ENCODE peak calls at places on chromosome 17, in six cellular contexts. One of them, this sample, is unnamed.

GRCh38 chr17:76009969-76010661 is 9.5 kb downstream of the CDK3 start:
- DNase-seq in ascending aorta: no peak
- DNase-seq in PC-3: peak
- DNase-seq in prostate gland: no peak
- DNase-seq in fibroblast of mammary gland: no peak
- DNase-seq in adipocyte: no peak
- DNase-seq in this sample: no peak

GRCh38 chr17:64130559-64131001 is 636 bp upstream of the ERN1 start:
- DNase-seq in ascending aorta: peak
- DNase-seq in PC-3: peak
- DNase-seq in prostate gland: no peak
- DNase-seq in fibroblast of mammary gland: peak
- DNase-seq in adipocyte: peak
- DNase-seq in this sample: no peak

GRCh38 chr17:28282596-28282995 is 36.4 kb upstream of the TMEM97 start:
- DNase-seq in ascending aorta: no peak
- DNase-seq in PC-3: peak
- DNase-seq in prostate gland: no peak
- DNase-seq in fibroblast of mammary gland: peak
- DNase-seq in adipocyte: peak
- DNase-seq in this sample: peak

GRCh38 chr17:58875261-58875660 is 119.6 kb downstream of the PPM1E start:
- DNase-seq in ascending aorta: no peak
- DNase-seq in PC-3: no peak
- DNase-seq in prostate gland: no peak
- DNase-seq in fibroblast of mammary gland: no peak
- DNase-seq in adipocyte: no peak
- DNase-seq in this sample: no peak

GRCh38 chr17:3433741-3434140 is at the start of gene OR1E2:
- DNase-seq in ascending aorta: no peak
- DNase-seq in PC-3: no peak
- DNase-seq in prostate gland: no peak
- DNase-seq in fibroblast of mammary gland: no peak
- DNase-seq in adipocyte: no peak
- DNase-seq in this sample: no peak

GRCh38 chr17:56350592-56350991 is 197.3 kb downstream of the ANKFN1 start:
- DNase-seq in ascending aorta: no peak
- DNase-seq in PC-3: no peak
- DNase-seq in prostate gland: no peak
- DNase-seq in fibroblast of mammary gland: no peak
- DNase-seq in adipocyte: no peak
- DNase-seq in this sample: no peak

GRCh38 chr17:74738051-74738996 is 1.3 kb downstream of the RAB37 start:
- DNase-seq in ascending aorta: no peak
- DNase-seq in PC-3: peak
- DNase-seq in prostate gland: no peak
- DNase-seq in fibroblast of mammary gland: no peak
- DNase-seq in adipocyte: no peak
- DNase-seq in this sample: no peak

GRCh38 chr17:44628234-44629188 is 27.8 kb upstream of the MEIOC start:
- DNase-seq in ascending aorta: no peak
- DNase-seq in PC-3: no peak
- DNase-seq in prostate gland: no peak
- DNase-seq in fibroblast of mammary gland: no peak
- DNase-seq in adipocyte: no peak
- DNase-seq in this sample: no peak

GRCh38 chr17:3892095-3892998 is 506 bp downstream of the CAMKK1 start:
- DNase-seq in ascending aorta: peak
- DNase-seq in PC-3: peak
- DNase-seq in prostate gland: peak
- DNase-seq in fibroblast of mammary gland: peak
- DNase-seq in adipocyte: peak
- DNase-seq in this sample: peak

GRCh38 chr17:40092581-40092980 is 7.8 kb downstream of the NR1D1 start:
- DNase-seq in ascending aorta: no peak
- DNase-seq in PC-3: no peak
- DNase-seq in prostate gland: no peak
- DNase-seq in fibroblast of mammary gland: peak
- DNase-seq in adipocyte: no peak
- DNase-seq in this sample: peak

GRCh38 chr17:19978206-19978802 is 676 bp upstream of the AKAP10 start:
- DNase-seq in ascending aorta: no peak
- DNase-seq in PC-3: no peak
- DNase-seq in prostate gland: peak
- DNase-seq in fibroblast of mammary gland: peak
- DNase-seq in adipocyte: no peak
- DNase-seq in this sample: no peak

GRCh38 chr17:7745748-7746470 is 28.4 kb downstream of the DNAH2 start:
- DNase-seq in ascending aorta: no peak
- DNase-seq in PC-3: peak
- DNase-seq in prostate gland: no peak
- DNase-seq in fibroblast of mammary gland: peak
- DNase-seq in adipocyte: peak
- DNase-seq in this sample: peak

GRCh38 chr17:47915667-47916242 is 19.7 kb downstream of the SP2 start:
- DNase-seq in ascending aorta: no peak
- DNase-seq in PC-3: no peak
- DNase-seq in prostate gland: peak
- DNase-seq in fibroblast of mammary gland: no peak
- DNase-seq in adipocyte: no peak
- DNase-seq in this sample: no peak

GRCh38 chr17:45129940-45130639 is 2.2 kb downstream of the PLCD3 start:
- DNase-seq in ascending aorta: no peak
- DNase-seq in PC-3: peak
- DNase-seq in prostate gland: no peak
- DNase-seq in fibroblast of mammary gland: no peak
- DNase-seq in adipocyte: peak
- DNase-seq in this sample: no peak

GRCh38 chr17:17557796-17558195 is 33.7 kb downstream of the PEMT start:
- DNase-seq in ascending aorta: no peak
- DNase-seq in PC-3: no peak
- DNase-seq in prostate gland: no peak
- DNase-seq in fibroblast of mammary gland: no peak
- DNase-seq in adipocyte: no peak
- DNase-seq in this sample: no peak

GRCh38 chr17:10058924-10059683 is 139.3 kb downstream of the GAS7 start:
- DNase-seq in ascending aorta: no peak
- DNase-seq in PC-3: no peak
- DNase-seq in prostate gland: no peak
- DNase-seq in fibroblast of mammary gland: peak
- DNase-seq in adipocyte: no peak
- DNase-seq in this sample: no peak

GRCh38 chr17:16086957-16087356 is 87.3 kb downstream of the TTC19 start:
- DNase-seq in ascending aorta: no peak
- DNase-seq in PC-3: no peak
- DNase-seq in prostate gland: no peak
- DNase-seq in fibroblast of mammary gland: no peak
- DNase-seq in adipocyte: no peak
- DNase-seq in this sample: no peak

GRCh38 chr17:62898239-62898864 is 67.7 kb upstream of the TANC2 start:
- DNase-seq in ascending aorta: no peak
- DNase-seq in PC-3: no peak
- DNase-seq in prostate gland: no peak
- DNase-seq in fibroblast of mammary gland: peak
- DNase-seq in adipocyte: peak
- DNase-seq in this sample: no peak

GRCh38 chr17:64095144-64095882 is 34.6 kb downstream of the ERN1 start:
- DNase-seq in ascending aorta: no peak
- DNase-seq in PC-3: peak
- DNase-seq in prostate gland: no peak
- DNase-seq in fibroblast of mammary gland: no peak
- DNase-seq in adipocyte: no peak
- DNase-seq in this sample: no peak

GRCh38 chr17:28712037-28712704 is 483 bp upstream of the PROCA1 start:
- DNase-seq in ascending aorta: peak
- DNase-seq in PC-3: no peak
- DNase-seq in prostate gland: no peak
- DNase-seq in fibroblast of mammary gland: no peak
- DNase-seq in adipocyte: no peak
- DNase-seq in this sample: no peak

GRCh38 chr17:28295677-28296578 is 23.1 kb upstream of the TMEM97 start:
- DNase-seq in ascending aorta: no peak
- DNase-seq in PC-3: no peak
- DNase-seq in prostate gland: no peak
- DNase-seq in fibroblast of mammary gland: no peak
- DNase-seq in adipocyte: no peak
- DNase-seq in this sample: no peak

GRCh38 chr17:21081967-21082366 is 39.2 kb upstream of the USP22 start:
- DNase-seq in ascending aorta: no peak
- DNase-seq in PC-3: peak
- DNase-seq in prostate gland: no peak
- DNase-seq in fibroblast of mammary gland: no peak
- DNase-seq in adipocyte: no peak
- DNase-seq in this sample: no peak

GRCh38 chr17:35368086-35368824 is 5.2 kb downstream of the SLFN11 start:
- DNase-seq in ascending aorta: no peak
- DNase-seq in PC-3: no peak
- DNase-seq in prostate gland: no peak
- DNase-seq in fibroblast of mammary gland: peak
- DNase-seq in adipocyte: no peak
- DNase-seq in this sample: no peak

GRCh38 chr17:10556301-10557005 is 7.0 kb upstream of the MYH2 start:
- DNase-seq in ascending aorta: no peak
- DNase-seq in PC-3: no peak
- DNase-seq in prostate gland: no peak
- DNase-seq in fibroblast of mammary gland: peak
- DNase-seq in adipocyte: no peak
- DNase-seq in this sample: no peak

GRCh38 chr17:13385481-13385907 is 216.2 kb downstream of the HS3ST3A1 start:
- DNase-seq in ascending aorta: no peak
- DNase-seq in PC-3: peak
- DNase-seq in prostate gland: no peak
- DNase-seq in fibroblast of mammary gland: peak
- DNase-seq in adipocyte: no peak
- DNase-seq in this sample: no peak

GRCh38 chr17:50278526-50279180 is 4.4 kb downstream of the TMEM92 start:
- DNase-seq in ascending aorta: no peak
- DNase-seq in PC-3: no peak
- DNase-seq in prostate gland: no peak
- DNase-seq in fibroblast of mammary gland: no peak
- DNase-seq in adipocyte: no peak
- DNase-seq in this sample: no peak

GRCh38 chr17:50276588-50277356 is 2.5 kb downstream of the TMEM92 start:
- DNase-seq in ascending aorta: no peak
- DNase-seq in PC-3: peak
- DNase-seq in prostate gland: no peak
- DNase-seq in fibroblast of mammary gland: no peak
- DNase-seq in adipocyte: no peak
- DNase-seq in this sample: no peak

GRCh38 chr17:50279181-50279526 is 4.9 kb downstream of the TMEM92 start:
- DNase-seq in ascending aorta: no peak
- DNase-seq in PC-3: peak
- DNase-seq in prostate gland: no peak
- DNase-seq in fibroblast of mammary gland: peak
- DNase-seq in adipocyte: peak
- DNase-seq in this sample: no peak

GRCh38 chr17:50275279-50275678 is 1.0 kb downstream of the TMEM92 start:
- DNase-seq in ascending aorta: no peak
- DNase-seq in PC-3: no peak
- DNase-seq in prostate gland: no peak
- DNase-seq in fibroblast of mammary gland: no peak
- DNase-seq in adipocyte: no peak
- DNase-seq in this sample: no peak

DNA sequence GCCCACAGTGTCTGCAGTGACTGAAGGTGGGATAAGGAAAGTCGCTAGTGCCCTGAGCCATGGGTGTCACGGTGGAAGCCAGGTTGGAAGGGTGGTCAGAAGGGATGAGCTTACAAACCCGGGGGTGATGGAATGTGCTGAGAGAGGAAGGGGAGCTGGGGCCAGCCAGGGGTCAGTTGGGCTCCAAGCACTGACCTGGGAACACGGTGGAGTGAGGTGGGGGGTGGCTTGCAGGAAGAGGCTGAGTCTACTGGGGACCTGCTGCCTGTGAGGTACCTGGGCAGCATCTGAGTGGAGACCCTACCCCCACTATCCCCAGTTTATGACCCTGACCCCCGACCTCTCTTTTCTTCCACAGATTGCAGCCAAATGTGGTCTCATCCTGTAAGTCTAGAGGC is 3.1 kb downstream of the TMEM92 start:
- DNase-seq in ascending aorta: no peak
- DNase-seq in PC-3: no peak
- DNase-seq in prostate gland: no peak
- DNase-seq in fibroblast of mammary gland: no peak
- DNase-seq in adipocyte: no peak
- DNase-seq in this sample: no peak
- H3K4me3 ChIP-seq in ascending aorta: no peak
- H3K4me3 ChIP-seq in PC-3: peak
- H3K4me3 ChIP-seq in prostate gland: no peak
- H3K4me3 ChIP-seq in fibroblast of mammary gland: no peak
- H3K4me3 ChIP-seq in adipocyte: no peak
- H3K4me3 ChIP-seq in this sample: no peak

GRCh38 chr17:82505296-82505695 is 14.2 kb upstream of the FOXK2 start:
- DNase-seq in ascending aorta: no peak
- DNase-seq in PC-3: no peak
- DNase-seq in prostate gland: no peak
- DNase-seq in fibroblast of mammary gland: no peak
- DNase-seq in adipocyte: no peak
- DNase-seq in this sample: no peak
- H3K4me3 ChIP-seq in ascending aorta: no peak
- H3K4me3 ChIP-seq in PC-3: no peak
- H3K4me3 ChIP-seq in prostate gland: no peak
- H3K4me3 ChIP-seq in fibroblast of mammary gland: no peak
- H3K4me3 ChIP-seq in adipocyte: no peak
- H3K4me3 ChIP-seq in this sample: no peak

GRCh38 chr17:5580367-5580766 is 3.9 kb downstream of the NLRP1 start:
- DNase-seq in ascending aorta: no peak
- DNase-seq in PC-3: peak
- DNase-seq in prostate gland: no peak
- DNase-seq in fibroblast of mammary gland: peak
- DNase-seq in adipocyte: peak
- DNase-seq in this sample: no peak

GRCh38 chr17:5581655-5582054 is 2.7 kb downstream of the NLRP1 start:
- DNase-seq in ascending aorta: no peak
- DNase-seq in PC-3: no peak
- DNase-seq in prostate gland: no peak
- DNase-seq in fibroblast of mammary gland: no peak
- DNase-seq in adipocyte: no peak
- DNase-seq in this sample: no peak

GRCh38 chr17:5580974-5581373 is 3.3 kb downstream of the NLRP1 start:
- DNase-seq in ascending aorta: no peak
- DNase-seq in PC-3: peak
- DNase-seq in prostate gland: no peak
- DNase-seq in fibroblast of mammary gland: no peak
- DNase-seq in adipocyte: no peak
- DNase-seq in this sample: no peak

GRCh38 chr17:5583426-5584382 is 605 bp downstream of the NLRP1 start:
- DNase-seq in ascending aorta: no peak
- DNase-seq in PC-3: no peak
- DNase-seq in prostate gland: no peak
- DNase-seq in fibroblast of mammary gland: peak
- DNase-seq in adipocyte: no peak
- DNase-seq in this sample: peak

GRCh38 chr17:5582177-5582885 is 2.0 kb downstream of the NLRP1 start:
- DNase-seq in ascending aorta: no peak
- DNase-seq in PC-3: no peak
- DNase-seq in prostate gland: no peak
- DNase-seq in fibroblast of mammary gland: no peak
- DNase-seq in adipocyte: no peak
- DNase-seq in this sample: no peak
- H3K4me3 ChIP-seq in ascending aorta: no peak
- H3K4me3 ChIP-seq in PC-3: no peak
- H3K4me3 ChIP-seq in prostate gland: no peak
- H3K4me3 ChIP-seq in fibroblast of mammary gland: no peak
- H3K4me3 ChIP-seq in adipocyte: peak
- H3K4me3 ChIP-seq in this sample: no peak

GRCh38 chr17:38455288-38455915 is 27.1 kb downstream of the ARHGAP23 start:
- DNase-seq in ascending aorta: no peak
- DNase-seq in PC-3: no peak
- DNase-seq in prostate gland: peak
- DNase-seq in fibroblast of mammary gland: no peak
- DNase-seq in adipocyte: no peak
- DNase-seq in this sample: no peak
- H3K4me3 ChIP-seq in ascending aorta: no peak
- H3K4me3 ChIP-seq in PC-3: no peak
- H3K4me3 ChIP-seq in prostate gland: no peak
- H3K4me3 ChIP-seq in fibroblast of mammary gland: peak
- H3K4me3 ChIP-seq in adipocyte: no peak
- H3K4me3 ChIP-seq in this sample: no peak